ENCODE peak calls at places on chromosomes 5 and 9, in ten cellular contexts. O is fibroblast of mammary gland, D is lung, Q is stomach, Y is GM23338, C is BJ, I is NT2/D1, M is AG04449, X is thyroid gland, F is aorta. Z is an unnamed sample.

GRCh38 chr5:83220331-83220730 is 143.0 kb downstream of the XRCC4 start:
- DNase-seq in C (no peak), X (no peak), M (no peak), Q (no peak), Y (peak; percentile 11), O (peak; percentile 1), F (no peak), D (no peak), I (no peak), Z (no peak)

GRCh38 chr5:142770650-142771609 is 753 bp downstream of the ARHGAP26 start:
- DNase-seq in O (peak; percentile 27), I (peak; percentile 20), M (no peak), F (peak; percentile 86), C (no peak), X (peak; percentile 69), D (peak; percentile 49), Y (peak; percentile 81), Q (peak; percentile 64), Z (no peak)

GRCh38 chr9:130732131-130732530 is 38.6 kb downstream of the EXOSC2 start:
- DNase-seq in F (no peak), C (no peak), Q (no peak), Y (peak; percentile 60), I (no peak), X (no peak), O (no peak), D (no peak), M (no peak), Z (no peak)

GRCh38 chr5:31407921-31408714 is 123.8 kb downstream of the DROSHA start:
- DNase-seq in X (no peak), O (peak; percentile 24), I (no peak), F (no peak), Q (no peak), M (no peak), C (peak; percentile 32), Y (no peak), D (no peak), Z (no peak)

GRCh38 chr9:123597926-123598556 is 242.0 kb downstream of the CRB2 start:
- DNase-seq in F (no peak), M (no peak), O (no peak), Y (no peak), D (no peak), Q (no peak), X (no peak), C (no peak), I (no peak), Z (no peak)

GRCh38 chr9:111961575-111961974 is 65.0 kb downstream of the UGCG start:
- DNase-seq in F (no peak), Q (peak; percentile 68), O (peak; percentile 49), D (peak; percentile 51), C (no peak), Y (no peak), X (peak; percentile 18), I (no peak), M (no peak), Z (peak; percentile 95)

GRCh38 chr5:145718956-145719355 is 116.2 kb downstream of the PRELID2 start:
- DNase-seq in M (peak; percentile 14), O (peak; percentile 48), F (no peak), Q (no peak), X (no peak), C (peak; percentile 9), D (no peak), Y (peak; percentile 66), I (no peak), Z (no peak)

GRCh38 chr9:17761984-17762676 is 183.3 kb downstream of the SH3GL2 start:
- DNase-seq in X (no peak), F (no peak), C (no peak), M (no peak), Q (no peak), I (no peak), D (no peak), Y (peak; percentile 24), O (no peak), Z (no peak)

GRCh38 chr9:111598730-111599091 is 736 bp downstream of the PTGR1 start:
- DNase-seq in C (no peak), D (peak; percentile 31), Y (no peak), I (no peak), F (peak; percentile 82), O (peak; percentile 75), X (peak; percentile 24), Q (peak; percentile 41), M (no peak), Z (no peak)

GRCh38 chr5:171428168-171428658 is 8.8 kb downstream of the FGF18 start:
- DNase-seq in Y (no peak), I (no peak), F (no peak), Q (peak; percentile 17), M (no peak), C (no peak), O (no peak), X (no peak), D (no peak), Z (no peak)

GRCh38 chr5:1050449-1051365 is 42.1 kb downstream of the NKD2 start:
- DNase-seq in O (no peak), C (no peak), Y (peak; percentile 2), Q (no peak), I (no peak), X (no peak), F (no peak), D (no peak), M (no peak), Z (no peak)

DNA sequence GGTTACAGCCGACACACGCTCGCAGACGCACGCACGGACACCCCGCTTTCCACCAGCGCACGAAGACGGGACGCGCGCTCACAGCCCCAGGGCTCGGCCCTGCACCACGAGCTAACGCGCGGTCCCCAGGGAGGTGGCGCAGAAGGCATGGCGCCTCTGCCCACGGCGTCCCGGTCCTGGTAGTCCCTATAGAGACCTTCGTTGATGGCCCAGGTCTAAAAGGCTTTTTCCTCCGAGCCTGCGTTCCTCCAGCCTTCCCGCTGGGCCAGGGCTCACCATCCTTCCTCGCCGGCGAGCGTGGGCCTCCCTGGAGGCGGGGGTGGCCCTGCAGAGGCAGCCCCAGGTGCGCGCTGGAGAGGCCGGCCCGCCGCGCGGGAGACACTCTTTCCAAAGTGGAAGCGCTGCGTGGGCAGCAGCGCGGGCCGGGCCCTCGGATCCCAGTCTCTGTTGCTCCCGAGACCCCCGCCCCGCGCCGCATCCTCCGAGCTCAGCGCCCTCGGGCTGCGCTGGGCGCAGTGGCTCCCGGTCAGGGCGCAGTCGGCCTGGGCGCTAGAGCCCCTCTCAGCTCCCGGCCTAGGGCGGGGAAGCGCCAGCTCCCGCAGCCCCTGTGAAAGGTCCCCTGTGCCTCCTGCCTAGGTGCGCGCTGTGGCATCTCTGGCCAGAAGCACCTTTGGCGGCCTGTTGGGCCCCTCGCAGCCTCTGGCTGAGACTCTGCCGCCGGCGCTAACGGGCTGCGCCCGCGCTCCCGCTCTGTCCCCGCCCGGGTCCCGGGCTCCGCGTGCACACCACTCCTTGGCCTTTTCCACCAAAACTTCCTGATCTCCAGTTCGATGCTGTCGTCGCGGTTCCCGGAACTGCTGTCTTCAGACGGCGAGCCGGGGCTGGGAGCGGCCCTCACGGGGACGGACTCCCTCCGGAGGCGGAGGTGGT is 31.9 kb upstream of the FANCC start:
- DNase-seq in I (no peak), O (no peak), D (no peak), X (no peak), C (no peak), M (no peak), F (no peak), Y (peak; percentile 72), Q (no peak), Z (no peak)
- H3K4me3 ChIP-seq in I (peak overlapping the region; percentile 67), O (no peak overlapping the region), D (no peak overlapping the region), X (no peak overlapping the region), C (no peak overlapping the region), M (peak overlapping the region; percentile 42), F (no peak overlapping the region), Y (peak overlapping the region; percentile 70), Q (peak overlapping the region; percentile 54), Z (peak overlapping the region; percentile 30)

GRCh38 chr5:97183100-97183929 is at the start of gene RIOK2:
- DNase-seq in X (peak; percentile 94), I (peak; percentile 88), Q (peak; percentile 93), Y (peak; percentile 98), D (peak; percentile 96), C (peak; percentile 85), F (peak; percentile 97), O (peak; percentile 94), M (peak; percentile 58), Z (peak; percentile 90)
- H3K4me3 ChIP-seq in X (peak within 1 kb of the TSS; percentile 100), I (peak within 1 kb of the TSS; percentile 83), Q (peak within 1 kb of the TSS; percentile 81), Y (peak within 1 kb of the TSS; percentile 68), D (peak within 1 kb of the TSS; percentile 61), C (peak within 1 kb of the TSS; percentile 77), F (peak within 1 kb of the TSS; percentile 100), O (peak within 1 kb of the TSS; percentile 97), M (peak within 1 kb of the TSS; percentile 74), Z (peak within 1 kb of the TSS; percentile 94)

GRCh38 chr9:110125763-110126351 is 82.1 kb downstream of the C9orf152 start:
- DNase-seq in Y (no peak), F (no peak), D (no peak), O (peak; percentile 49), X (no peak), M (no peak), C (no peak), Q (no peak), I (no peak), Z (no peak)

GRCh38 chr9:110126457-110126856 is 81.5 kb downstream of the C9orf152 start:
- DNase-seq in M (no peak), F (no peak), D (no peak), I (no peak), C (no peak), Q (no peak), X (no peak), O (no peak), Y (no peak), Z (no peak)

GRCh38 chr9:110123364-110124095 is 84.4 kb downstream of the C9orf152 start:
- DNase-seq in I (no peak), D (no peak), Y (no peak), M (peak; percentile 69), O (peak; percentile 83), F (no peak), C (peak; percentile 53), X (peak; percentile 57), Q (no peak), Z (no peak)

GRCh38 chr9:110126986-110127864 is 80.7 kb downstream of the C9orf152 start:
- DNase-seq in Y (peak; percentile 77), I (peak; percentile 69), D (peak; percentile 55), X (peak; percentile 60), Q (peak; percentile 33), C (peak; percentile 41), M (no peak), O (peak; percentile 64), F (peak; percentile 87), Z (no peak)

GRCh38 chr9:110125207-110125751 is 82.7 kb downstream of the C9orf152 start:
- DNase-seq in O (peak; percentile 94), D (peak; percentile 80), M (peak; percentile 63), F (peak; percentile 95), C (peak; percentile 96), X (peak; percentile 96), I (peak; percentile 77), Q (peak; percentile 86), Y (peak; percentile 88), Z (peak; percentile 87)
- H3K4me3 ChIP-seq in O (no peak overlapping the region), D (peak overlapping the region; percentile 37), M (no peak overlapping the region), F (peak overlapping the region; percentile 68), C (peak overlapping the region; percentile 27), X (peak overlapping the region; percentile 12), I (no peak overlapping the region), Q (peak overlapping the region; percentile 10), Y (no peak overlapping the region), Z (peak overlapping the region; percentile 53)

DNA sequence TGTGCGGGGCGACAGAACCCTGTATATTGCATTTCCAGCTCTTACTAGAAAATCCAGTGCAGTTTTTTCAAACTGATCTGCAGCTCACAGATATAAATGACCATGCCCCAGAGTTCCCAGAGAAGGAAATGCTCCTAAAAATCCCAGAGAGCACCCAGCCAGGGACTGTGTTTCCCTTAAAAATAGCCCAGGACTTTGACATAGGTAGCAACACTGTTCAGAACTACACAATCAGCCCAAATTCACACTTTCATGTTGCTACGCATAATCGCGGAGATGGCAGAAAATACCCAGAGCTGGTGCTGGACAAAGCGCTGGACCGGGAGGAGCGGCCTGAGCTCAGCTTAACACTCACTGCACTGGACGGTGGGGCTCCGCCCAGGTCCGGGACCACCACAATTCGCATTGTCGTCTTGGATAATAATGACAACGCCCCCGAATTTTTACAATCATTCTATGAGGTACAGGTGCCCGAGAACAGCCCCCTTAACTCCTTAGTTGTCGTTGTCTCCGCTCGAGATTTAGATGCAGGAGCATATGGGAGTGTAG is 786 bp downstream of the PCDHB5 start:
- DNase-seq in I (no peak), M (no peak), Y (no peak), F (no peak), D (no peak), X (no peak), C (no peak), O (no peak), Q (no peak), Z (no peak)
- H3K4me3 ChIP-seq in I (peak overlapping the region; percentile 86), M (no peak overlapping the region), Y (peak overlapping the region; percentile 69), F (no peak overlapping the region), D (no peak overlapping the region), X (peak overlapping the region; percentile 44), C (no peak overlapping the region), O (no peak overlapping the region), Q (peak overlapping the region; percentile 31), Z (peak overlapping the region; percentile 40)